ENCODE peak calls at places on chromosomes 12 and 14, in nine cellular contexts. W is Right ventricle myocardium superior, Y is left lung, Z is NCI-H1105 treated with DMSO at 0.1 percent for 48 hours, S is NAMALWA, C is AG20443, D is esophagus muscularis mucosa, O is uterus, V is T-helper 22 cell. A is an unnamed sample.

GRCh38 chr14:23601424-23601823 is 22.8 kb upstream of the JPH4 start:
- DNase-seq in C (no peak), W (no peak), Y (no peak), O (no peak), V (no peak), S (no peak), D (no peak), Z (no peak), A (no peak)

GRCh38 chr14:69013943-69014782 is 35.1 kb upstream of the ACTN1 start:
- DNase-seq in V (no peak), O (no peak), Y (peak), Z (peak), S (no peak), W (peak), C (no peak), D (no peak), A (peak)

GRCh38 chr14:31047503-31047902 is 21.3 kb upstream of the STRN3 start:
- DNase-seq in Z (no peak), C (no peak), V (no peak), S (no peak), D (no peak), W (no peak), Y (no peak), O (no peak), A (no peak)

GRCh38 chr14:101400815-101401214 is 160.5 kb upstream of the DIO3 start:
- DNase-seq in V (no peak), C (peak), Z (no peak), O (no peak), W (no peak), S (no peak), Y (no peak), D (no peak), A (no peak)

GRCh38 chr14:30681752-30682355 is 59.7 kb downstream of the SCFD1 start:
- DNase-seq in O (no peak), S (peak), Z (no peak), D (no peak), Y (no peak), V (no peak), W (no peak), C (no peak), A (no peak)

GRCh38 chr12:56953314-56953713 is 4.1 kb downstream of the RDH16 start:
- DNase-seq in V (no peak), Y (no peak), D (peak), W (no peak), Z (no peak), C (peak), S (no peak), O (no peak), A (no peak)

GRCh38 chr14:55921516-55921915 is 196.7 kb upstream of the PELI2 start:
- DNase-seq in C (no peak), V (no peak), W (no peak), D (no peak), Y (no peak), S (no peak), Z (no peak), O (no peak), A (no peak)

GRCh38 chr12:4120316-4120920 is 153.1 kb upstream of the CCND2 start:
- DNase-seq in W (no peak), Y (no peak), O (no peak), D (peak), S (no peak), V (no peak), C (no peak), Z (no peak), A (no peak)

GRCh38 chr12:64172143-64172970 is 49.7 kb downstream of the KICS2 start:
- DNase-seq in S (no peak), W (no peak), D (no peak), C (no peak), Z (no peak), V (no peak), O (no peak), Y (no peak), A (no peak)

GRCh38 chr14:72616811-72617210 is 277.1 kb downstream of the DPF3 start:
- DNase-seq in S (no peak), Z (no peak), D (peak), Y (no peak), V (no peak), W (no peak), O (no peak), C (no peak), A (no peak)

GRCh38 chr14:56760164-56760914 is 49.9 kb downstream of the OTX2 start:
- DNase-seq in Y (no peak), V (no peak), W (no peak), O (no peak), S (no peak), Z (peak), D (no peak), C (no peak), A (no peak)

GRCh38 chr14:69536976-69537375 is 37.7 kb downstream of the CCDC177 start:
- DNase-seq in V (no peak), D (no peak), C (no peak), W (no peak), Y (no peak), S (no peak), O (no peak), Z (no peak), A (no peak)

GRCh38 chr14:94398536-94398935 is 10.1 kb upstream of the SERPINA1 start:
- DNase-seq in V (no peak), W (no peak), S (no peak), Z (no peak), C (no peak), Y (no peak), O (no peak), D (no peak), A (no peak)

GRCh38 chr14:75831455-75831854 is 150.3 kb downstream of the TGFB3 start:
- DNase-seq in C (peak), V (no peak), Z (peak), S (no peak), Y (peak), W (peak), O (peak), D (no peak), A (no peak)

A was measured in spleen.